ENCODE peak calls at places on chromosomes 13 and 19, in ten cellular contexts. X is cardiac fibroblast; N is GM23338; F is transverse colon; V is aorta; G is epithelial cell of esophagus; Y is stomach; K is PC-3; C is naive thymus-derived CD4-positive, alpha-beta T cell; W is astrocyte of the spinal cord. T is an unnamed sample.

GRCh38 chr19:32876236-32876918 is 6.8 kb upstream of the SLC7A9 start:
- DNase-seq in C (no peak), N (no peak), G (no peak), W (no peak), F (no peak), K (no peak), X (no peak), Y (peak; percentile 17), V (no peak), T (no peak)

GRCh38 chr13:75217949-75218348 is 264.0 kb downstream of the TBC1D4 start:
- DNase-seq in Y (no peak), X (peak; percentile 49), K (peak; percentile 3), C (no peak), N (no peak), W (peak; percentile 60), V (no peak), G (no peak), F (no peak), T (peak; percentile 7)

GRCh38 chr13:109869312-109870237 is 83.2 kb upstream of the IRS2 start:
- DNase-seq in W (peak; percentile 50), X (peak; percentile 75), C (no peak), K (no peak), Y (peak; percentile 75), F (peak; percentile 64), G (peak; percentile 30), N (peak; percentile 28), V (peak; percentile 89), T (peak; percentile 34)

GRCh38 chr13:25088562-25089221 is 7.2 kb upstream of the PABPC3 start:
- DNase-seq in V (no peak), G (no peak), X (no peak), Y (no peak), C (no peak), N (no peak), W (no peak), F (no peak), K (no peak), T (no peak)

GRCh38 chr13:36193151-36193855 is 21.1 kb downstream of the SOHLH2 start:
- DNase-seq in X (peak; percentile 70), V (no peak), N (no peak), Y (no peak), W (peak; percentile 54), G (peak; percentile 50), K (peak; percentile 63), C (no peak), F (no peak), T (peak; percentile 71)

GRCh38 chr13:72527333-72527732 is 200.1 kb downstream of the MZT1 start:
- DNase-seq in F (no peak), X (no peak), G (no peak), N (no peak), V (no peak), C (no peak), K (no peak), W (no peak), Y (no peak), T (no peak)

GRCh38 chr19:10289167-10289835 is 451 bp upstream of the ICAM5 start:
- DNase-seq in F (peak; percentile 56), W (no peak), V (no peak), Y (peak; percentile 37), X (peak; percentile 36), K (peak; percentile 45), C (peak; percentile 43), N (peak; percentile 93), G (peak; percentile 62), T (no peak)

GRCh38 chr19:13143135-13143534 is 7.0 kb downstream of the STX10 start:
- DNase-seq in N (no peak), W (peak; percentile 88), F (no peak), K (peak; percentile 91), V (no peak), G (no peak), Y (no peak), X (peak; percentile 88), C (no peak), T (peak; percentile 51)

GRCh38 chr13:103029798-103030197 is 36.4 kb downstream of the SLC10A2 start:
- DNase-seq in N (no peak), Y (no peak), C (no peak), G (no peak), W (no peak), F (no peak), X (no peak), V (no peak), K (no peak), T (no peak)

GRCh38 chr13:99425485-99426341 is 75.6 kb upstream of the TM9SF2 start:
- DNase-seq in Y (peak; percentile 37), K (no peak), G (no peak), V (no peak), X (no peak), F (peak; percentile 64), C (no peak), N (no peak), W (no peak), T (no peak)

GRCh38 chr13:100129605-100130004 is 40.7 kb downstream of the PCCA start:
- DNase-seq in K (no peak), G (no peak), W (no peak), V (no peak), X (peak; percentile 18), N (peak; percentile 50), Y (no peak), F (no peak), C (no peak), T (no peak)

GRCh38 chr13:28451482-28452217 is 43.3 kb downstream of the FLT1 start:
- DNase-seq in V (no peak), C (no peak), N (peak; percentile 76), X (no peak), F (no peak), Y (no peak), W (no peak), G (no peak), K (no peak), T (no peak)

GRCh38 chr13:46749951-46750350 is 47.0 kb downstream of the ESD start:
- DNase-seq in K (no peak), V (no peak), X (peak; percentile 36), W (peak; percentile 54), G (no peak), C (no peak), N (no peak), F (no peak), Y (no peak), T (no peak)

GRCh38 chr13:30569901-30570576 is 47.7 kb upstream of the USPL1 start:
- DNase-seq in G (peak; percentile 97), X (peak; percentile 96), N (peak; percentile 17), K (peak; percentile 88), F (peak; percentile 13), Y (peak; percentile 35), W (peak; percentile 96), C (no peak), V (no peak), T (peak; percentile 96)
- H3K4me3 ChIP-seq in G (no peak overlapping the region), X (no peak overlapping the region), N (no peak overlapping the region), K (peak overlapping the region; percentile 13), F (no peak overlapping the region), Y (no peak overlapping the region), W (no peak overlapping the region), C (no peak overlapping the region), V (no peak overlapping the region), T (no peak overlapping the region)

GRCh38 chr19:35936738-35937268 is 629 bp downstream of the LRFN3 start:
- DNase-seq in V (no peak), N (peak; percentile 17), G (no peak), K (no peak), C (no peak), X (no peak), W (no peak), Y (no peak), F (no peak), T (no peak)

GRCh38 chr19:35939307-35940077 is 3.3 kb downstream of the LRFN3 start:
- DNase-seq in Y (no peak), F (no peak), W (no peak), K (no peak), N (no peak), G (no peak), X (no peak), C (no peak), V (peak; percentile 73), T (no peak)

GRCh38 chr19:35938282-35939224 is 2.4 kb downstream of the LRFN3 start:
- DNase-seq in V (peak; percentile 38), W (no peak), F (no peak), N (no peak), G (no peak), X (no peak), K (no peak), C (no peak), Y (no peak), T (no peak)

GRCh38 chr19:35935911-35936737 is at the start of gene LRFN3:
- DNase-seq in V (peak; percentile 93), F (peak; percentile 81), G (peak; percentile 83), K (peak; percentile 66), C (no peak), X (peak; percentile 72), Y (peak; percentile 81), W (peak; percentile 73), N (peak; percentile 97), T (peak; percentile 63)

GRCh38 chr19:35937345-35938281 is 1.4 kb downstream of the LRFN3 start:
- DNase-seq in F (no peak), W (no peak), V (peak; percentile 48), C (no peak), X (no peak), G (no peak), K (no peak), Y (no peak), N (no peak), T (no peak)
- H3K4me3 ChIP-seq in F (peak overlapping the region; percentile 93), W (peak overlapping the region; percentile 63), V (no peak overlapping the region), C (peak overlapping the region; percentile 60), X (peak overlapping the region; percentile 61), G (peak overlapping the region; percentile 75), K (peak overlapping the region; percentile 74), Y (peak overlapping the region; percentile 74), N (peak overlapping the region; percentile 91), T (peak overlapping the region; percentile 57)

DNA sequence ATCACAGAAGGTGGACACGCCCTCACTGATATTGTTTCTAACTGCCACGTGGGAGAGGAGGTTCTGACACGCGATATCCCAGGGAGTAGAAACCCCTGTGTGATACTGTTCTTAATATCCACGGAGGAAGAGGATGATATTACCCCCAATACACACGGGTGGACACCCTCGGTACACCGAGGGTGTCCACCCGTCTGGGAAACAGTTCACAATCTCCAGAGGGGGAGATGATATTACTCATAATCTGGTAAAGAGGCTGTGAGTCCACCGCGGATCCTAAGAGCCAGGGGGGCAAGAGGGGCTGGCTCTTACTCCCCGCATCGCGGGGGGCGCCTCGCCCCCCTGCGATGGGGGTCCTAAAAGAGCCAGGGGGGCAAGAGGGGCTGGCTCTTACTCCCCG is 29.6 kb upstream of the RGCC start:
- DNase-seq in F (no peak), K (no peak), X (no peak), G (no peak), W (no peak), Y (no peak), V (no peak), C (no peak), N (no peak), T (no peak)
- H3K4me3 ChIP-seq in F (no peak overlapping the region), K (no peak overlapping the region), X (no peak overlapping the region), G (no peak overlapping the region), W (peak overlapping the region; percentile 27), Y (peak overlapping the region; percentile 20), V (no peak overlapping the region), C (no peak overlapping the region), N (peak overlapping the region; percentile 49), T (no peak overlapping the region)

GRCh38 chr19:6490134-6490533 is 8.5 kb upstream of the DENND1C start:
- DNase-seq in V (no peak), G (no peak), W (no peak), X (no peak), K (no peak), Y (no peak), C (no peak), F (no peak), N (no peak), T (no peak)
- H3K4me3 ChIP-seq in V (no peak overlapping the region), G (no peak overlapping the region), W (no peak overlapping the region), X (no peak overlapping the region), K (no peak overlapping the region), Y (no peak overlapping the region), C (peak overlapping the region; percentile 14), F (no peak overlapping the region), N (no peak overlapping the region), T (no peak overlapping the region)

T was measured in mammary epithelial cell.